ENCODE peak calls at places on chromosomes 16 and 17, in five cellular contexts. Y is stimulated activated CD8-positive, alpha-beta memory T cell treated with anti-CD3 and anti-CD28 coated beads, Interleukin-15, amount 100 ng/mL, for 4 hours; C is fibroblast of lung; O is MCF 10A; J is omental fat pad. E is an unnamed sample.

GRCh38 chr17:50044483-50044882 is 11.4 kb upstream of the ITGA3 start:
- DNase-seq in Y (no peak), C (no peak), O (no peak), J (no peak), E (no peak)

GRCh38 chr17:59504821-59505220 is 60.6 kb upstream of the DHX40 start:
- DNase-seq in Y (no peak), C (no peak), O (no peak), J (no peak), E (no peak)

GRCh38 chr17:18981385-18981641 is 23.3 kb downstream of the FAM83G start:
- DNase-seq in Y (no peak), C (no peak), O (no peak), J (no peak), E (no peak)

GRCh38 chr16:11497329-11497805 is 89.4 kb downstream of the LITAF start:
- DNase-seq in Y (no peak), C (peak), O (peak), J (peak), E (peak)

GRCh38 chr17:78664476-78665384 is 87.5 kb upstream of the DNAH17 start:
- DNase-seq in Y (no peak), C (peak), O (no peak), J (no peak), E (no peak)

GRCh38 chr17:59706900-59707181 is 389 bp downstream of the PTRH2 start:
- DNase-seq in Y (no peak), C (no peak), O (no peak), J (no peak), E (no peak)

GRCh38 chr17:59827721-59828477 is 64.8 kb downstream of the TUBD1 start:
- DNase-seq in Y (no peak), C (no peak), O (no peak), J (no peak), E (no peak)

GRCh38 chr17:13426991-13427390 is 174.7 kb downstream of the HS3ST3A1 start:
- DNase-seq in Y (no peak), C (no peak), O (no peak), J (no peak), E (no peak)

GRCh38 chr16:86515780-86516617 is 5.7 kb downstream of the FOXF1 start:
- DNase-seq in Y (no peak), C (no peak), O (no peak), J (no peak), E (no peak)

GRCh38 chr16:22648941-22649340 is 138.2 kb downstream of the NPIPB5 start:
- DNase-seq in Y (no peak), C (no peak), O (no peak), J (no peak), E (no peak)

GRCh38 chr16:74448990-74449389 is 27.7 kb upstream of the CLEC18B start:
- DNase-seq in Y (no peak), C (peak), O (peak), J (no peak), E (no peak)

GRCh38 chr16:68005786-68006286 is 6.6 kb upstream of the DPEP2 start:
- DNase-seq in Y (no peak), C (peak), O (peak), J (no peak), E (no peak)

E was measured in NCI-H1694 treated with DMSO at 0.1 percent for 48 hours.